ENCODE peak calls at places on chromosome 13, in four cellular contexts. V, W, Y and L are unnamed samples.

GRCh38 chr13:43005460-43006236 is 13.6 kb upstream of the EPSTI1 start:
- DNase-seq in V (no peak), W (no peak), Y (no peak), L (no peak)

GRCh38 chr13:86464193-86464592 is 665.0 kb upstream of the SLITRK6 start:
- DNase-seq in V (no peak), W (no peak), Y (no peak), L (no peak)

GRCh38 chr13:85806553-85807175 is 7.4 kb upstream of the SLITRK6 start:
- DNase-seq in V (no peak), W (no peak), Y (no peak), L (no peak)

GRCh38 chr13:78659450-78660110 is 625 bp upstream of the OBI1 start:
- DNase-seq in V (no peak), W (no peak), Y (no peak), L (no peak)

GRCh38 chr13:70849267-70849666 is 741.0 kb upstream of the KLHL1 start:
- DNase-seq in V (no peak), W (no peak), Y (no peak), L (no peak)

GRCh38 chr13:22451345-22451744 is 729.4 kb upstream of the SGCG start:
- DNase-seq in V (no peak), W (no peak), Y (no peak), L (peak; percentile 27)

GRCh38 chr13:74230984-74231443 is 96.8 kb upstream of the KLF12 start:
- DNase-seq in V (no peak), W (no peak), Y (no peak), L (no peak)

GRCh38 chr13:106348032-106348431 is 187.4 kb downstream of the EFNB2 start:
- DNase-seq in V (no peak), W (no peak), Y (no peak), L (no peak)

GRCh38 chr13:25963681-25964080 is 88.1 kb downstream of the SHISA2 start:
- DNase-seq in V (no peak), W (no peak), Y (no peak), L (no peak)

GRCh38 chr13:21683034-21683733 is 12.3 kb downstream of the FGF9 start:
- DNase-seq in V (no peak), W (no peak), Y (no peak), L (no peak)

GRCh38 chr13:66675620-66676019 is 554.5 kb downstream of the PCDH9 start:
- DNase-seq in V (no peak), W (no peak), Y (no peak), L (no peak)

GRCh38 chr13:66111628-66112027 is 1118.5 kb downstream of the PCDH9 start:
- DNase-seq in V (no peak), W (no peak), Y (no peak), L (no peak)

GRCh38 chr13:113989585-113990300 is 15.9 kb upstream of the C13orf46 start:
- DNase-seq in V (no peak), W (no peak), Y (peak; percentile 65), L (peak; percentile 24)

GRCh38 chr13:53703371-53704080 is 674.9 kb downstream of the OLFM4 start:
- DNase-seq in V (no peak), W (no peak), Y (no peak), L (no peak)

GRCh38 chr13:44237276-44237767 is 136.3 kb upstream of the SERP2 start:
- DNase-seq in V (peak; percentile 62), W (no peak), Y (peak; percentile 83), L (peak; percentile 81)

GRCh38 chr13:57673197-57673596 is 41.7 kb downstream of the PCDH17 start:
- DNase-seq in V (no peak), W (no peak), Y (no peak), L (no peak)

GRCh38 chr13:23985846-23986245 is 88.5 kb upstream of the C1QTNF9B start:
- DNase-seq in V (no peak), W (no peak), Y (no peak), L (no peak)

GRCh38 chr13:35714588-35714987 is 238.1 kb upstream of the MAB21L1 start:
- DNase-seq in V (no peak), W (no peak), Y (no peak), L (peak; percentile 60)

GRCh38 chr13:30696278-30697176 is 38.8 kb upstream of the ALOX5AP start:
- DNase-seq in V (no peak), W (no peak), Y (no peak), L (peak; percentile 55)

GRCh38 chr13:111114362-111115050 is 604 bp upstream of the ARHGEF7 start:
- DNase-seq in V (no peak), W (no peak), Y (no peak), L (peak; percentile 46)

DNA sequence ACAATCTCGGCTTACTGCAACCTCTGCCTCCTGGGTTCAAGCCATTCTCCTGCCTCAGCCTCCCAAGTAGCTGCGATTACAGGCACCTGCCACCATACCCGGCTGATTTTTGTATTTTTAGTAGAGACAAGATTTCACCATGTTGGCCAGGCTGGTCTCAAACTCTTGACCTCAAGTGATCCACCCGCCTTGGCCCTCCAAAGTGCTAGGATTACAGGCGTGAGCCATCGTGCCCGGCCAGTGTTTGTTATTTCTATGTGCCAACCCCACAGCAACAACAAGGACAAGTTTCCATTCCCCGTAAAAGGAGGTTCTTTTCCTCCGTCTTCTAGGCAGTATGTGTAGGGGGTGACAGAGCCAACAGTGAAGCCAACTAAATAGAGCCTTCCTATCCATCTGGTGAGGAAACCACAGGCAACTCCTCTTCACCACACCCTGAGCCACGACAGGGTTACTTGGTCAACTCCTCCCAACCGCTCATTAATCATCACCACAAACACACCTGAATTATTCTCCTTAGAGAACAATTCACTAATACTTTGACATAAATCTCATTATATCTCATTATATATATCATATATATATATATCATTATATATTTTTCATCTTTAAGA is 25.5 kb downstream of the FOXO1 start:
- DNase-seq in V (no peak), W (no peak), Y (no peak), L (no peak)
- H3K4me1 ChIP-seq in V (peaks cover 51% of the 10 kb centered on the region), W (peaks cover 82% of the 10 kb centered on the region), Y (peaks cover 55% of the 10 kb centered on the region), L (peaks cover 32% of the 10 kb centered on the region)

DNA sequence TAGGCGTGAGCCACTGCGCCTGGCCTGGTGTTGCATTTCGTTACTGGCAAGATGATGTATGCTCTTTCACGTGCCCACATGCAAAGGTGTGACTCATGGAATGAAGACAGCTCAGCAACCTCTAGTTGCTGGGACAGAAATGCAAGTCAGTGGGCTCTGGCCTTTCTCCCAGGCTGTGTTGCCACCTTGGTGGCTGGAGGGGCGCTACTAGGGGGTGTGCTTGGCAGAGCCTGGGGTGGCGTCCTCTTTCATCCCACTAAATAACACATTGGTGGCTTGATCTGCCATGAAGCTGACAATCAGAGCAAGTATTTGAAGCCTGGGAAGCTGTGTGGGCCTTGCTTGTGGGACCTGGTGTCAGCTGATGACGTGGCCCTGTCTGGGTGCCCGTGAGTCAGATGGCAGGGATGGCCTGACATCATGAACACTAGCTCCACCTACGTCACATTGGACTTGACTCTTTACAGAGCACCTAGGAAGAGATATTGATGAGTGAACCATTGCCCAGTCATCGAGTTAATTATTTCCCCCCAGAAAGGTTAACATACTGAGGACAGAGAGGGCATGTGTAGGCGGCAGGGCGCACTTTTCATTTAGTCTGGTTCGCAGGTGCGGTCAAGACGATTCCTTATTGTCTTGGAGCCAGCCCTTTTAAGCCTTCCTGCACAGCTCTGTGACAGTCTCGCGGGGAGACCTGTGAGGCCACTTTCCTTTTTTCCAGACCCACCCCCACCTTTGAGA is 154.2 kb downstream of the TM9SF2 start:
- DNase-seq in V (no peak), W (no peak), Y (no peak), L (no peak)
- TF ChIP-seq POLR2A in V (no peak), W (no peak), Y (no peak), L (no peak)

DNA sequence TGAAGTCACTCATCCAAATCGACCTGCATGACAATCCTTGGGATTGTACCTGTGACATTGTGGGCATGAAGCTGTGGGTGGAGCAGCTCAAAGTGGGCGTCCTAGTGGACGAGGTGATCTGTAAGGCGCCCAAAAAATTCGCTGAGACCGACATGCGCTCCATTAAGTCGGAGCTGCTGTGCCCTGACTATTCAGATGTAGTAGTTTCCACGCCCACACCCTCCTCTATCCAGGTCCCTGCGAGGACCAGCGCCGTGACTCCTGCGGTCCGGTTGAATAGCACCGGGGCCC is 5.8 kb downstream of the SLITRK5 start:
- DNase-seq in V (no peak), W (no peak), Y (no peak), L (no peak)
- H3K27me3 ChIP-seq in V (peaks cover 47% of the 10 kb centered on the region), W (peaks cover 68% of the 10 kb centered on the region), Y (peaks cover 57% of the 10 kb centered on the region), L (peaks cover 58% of the 10 kb centered on the region)

DNA sequence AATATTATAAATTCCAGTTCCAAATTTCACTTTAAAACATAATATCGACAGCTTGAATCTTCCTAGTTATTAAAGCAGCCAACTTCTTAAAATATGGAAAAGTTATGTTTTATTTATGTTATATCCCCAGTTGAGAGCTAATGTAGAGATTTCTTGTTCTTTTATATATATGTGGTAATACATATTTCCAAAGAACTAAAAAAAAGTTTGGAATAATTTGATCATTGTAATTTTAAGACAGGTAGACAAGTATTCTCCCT is 781 bp upstream of the TBC1D4 start:
- DNase-seq in V (no peak), W (no peak), Y (no peak), L (no peak)
- H3K4me1 ChIP-seq in V (no peaks in the 10 kb centered on the region), W (peaks cover 32% of the 10 kb centered on the region), Y (peaks cover 40% of the 10 kb centered on the region), L (peaks cover 19% of the 10 kb centered on the region)

GRCh38 chr13:98308525-98308911 is 131.4 kb upstream of the RNF113B start:
- DNase-seq in V (no peak), W (no peak), Y (no peak), L (no peak)

GRCh38 chr13:98305670-98306069 is 128.6 kb upstream of the RNF113B start:
- DNase-seq in V (no peak), W (no peak), Y (no peak), L (no peak)

GRCh38 chr13:98307392-98307743 is 130.3 kb upstream of the RNF113B start:
- DNase-seq in V (no peak), W (no peak), Y (no peak), L (peak; percentile 29)

GRCh38 chr13:98309569-98310335 is 132.7 kb upstream of the RNF113B start:
- DNase-seq in V (no peak), W (no peak), Y (no peak), L (no peak)

GRCh38 chr13:98307744-98308524 is 130.9 kb upstream of the RNF113B start:
- DNase-seq in V (no peak), W (no peak), Y (no peak), L (peak; percentile 40)
- TF ChIP-seq POLR2A in V (no peak), W (no peak), Y (no peak), L (no peak)